ENCODE peak calls at places on chromosome 12, in four cellular contexts. F is GM12892; D is stimulated activated CD4-positive, alpha-beta T cell treated with anti-CD3 and anti-CD28 coated beads, Interleukin-2, amount 100 ng/mL, for 4 hours; E is mesenteric fat pad. S is an unnamed sample.

GRCh38 chr12:5081016-5081415 is 37.3 kb downstream of the KCNA5 start:
- DNase-seq in E (no peak), D (no peak), F (no peak), S (no peak)

GRCh38 chr12:67988600-67988999 is 647 bp upstream of the IFNG-AS1 start:
- DNase-seq in E (no peak), F (no peak), D (no peak), S (no peak)

GRCh38 chr12:30826276-30826675 is 71.5 kb upstream of the CAPRIN2 start:
- DNase-seq in D (no peak), E (no peak), F (no peak), S (no peak)

GRCh38 chr12:52920937-52921336 is 16.1 kb upstream of the KRT8 start:
- DNase-seq in F (no peak), D (no peak), E (no peak), S (no peak)

GRCh38 chr12:89556976-89557375 is 31.1 kb upstream of the POC1B start:
- DNase-seq in E (no peak), D (no peak), F (no peak), S (no peak)

GRCh38 chr12:98754095-98754494 is 109.0 kb downstream of the APAF1 start:
- DNase-seq in F (peak; percentile 52), D (no peak), E (no peak), S (no peak)

GRCh38 chr12:27667540-27667939 is 28.7 kb upstream of the REP15 start:
- DNase-seq in D (no peak), F (no peak), E (no peak), S (no peak)

GRCh38 chr12:109927622-109928021 is 27.5 kb downstream of the TCHP start:
- DNase-seq in D (peak; percentile 13), F (no peak), E (no peak), S (no peak)

GRCh38 chr12:49578471-49579112 is 10.7 kb upstream of the MCRS1 start:
- DNase-seq in F (no peak), D (no peak), E (peak; percentile 81), S (no peak)

GRCh38 chr12:71129364-71129763 is 28.4 kb downstream of the TSPAN8 start:
- DNase-seq in E (no peak), F (no peak), D (no peak), S (no peak)

GRCh38 chr12:50928392-50928791 is 24.0 kb upstream of the HIGD1C start:
- DNase-seq in F (no peak), D (no peak), E (no peak), S (no peak)

GRCh38 chr12:122421263-122421814 is 1.1 kb downstream of the CLIP1 start:
- DNase-seq in F (no peak), D (no peak), E (no peak), S (peak; percentile 52)

GRCh38 chr12:117580718-117581062 is 219.3 kb upstream of the NOS1 start:
- DNase-seq in D (no peak), F (peak; percentile 18), E (no peak), S (no peak)

GRCh38 chr12:120870415-120870814 is 33.7 kb downstream of the SPPL3 start:
- DNase-seq in E (no peak), D (no peak), F (no peak), S (no peak)

GRCh38 chr12:118127867-118128266 is 8.1 kb upstream of the PEBP1 start:
- DNase-seq in E (no peak), F (no peak), D (no peak), S (no peak)

GRCh38 chr12:132439333-132439904 is 50.5 kb upstream of the FBRSL1 start:
- DNase-seq in E (no peak), D (no peak), F (no peak), S (no peak)

GRCh38 chr12:71190822-71191221 is 33.0 kb upstream of the TSPAN8 start:
- DNase-seq in E (no peak), D (no peak), F (no peak), S (no peak)

GRCh38 chr12:89995870-89996269 is 287.2 kb upstream of the ATP2B1 start:
- DNase-seq in E (no peak), D (no peak), F (no peak), S (no peak)

GRCh38 chr12:91461061-91461460 is 278.4 kb upstream of the DCN start:
- DNase-seq in E (no peak), D (no peak), F (no peak), S (no peak)